ENCODE peak calls at places on chromosomes 7 and 10, in seven cellular contexts. F is GM12865; Z is activated CD4-positive, CD25-positive, alpha-beta regulatory T cell; D is left ventricle myocardium superior; Q is cerebellar cortex; H is WTC11; N is IMR-90. V is an unnamed sample.

GRCh38 chr10:101226506-101226887 is 2.8 kb downstream of the LBX1 start:
- DNase-seq in Q (no peak), F (peak; percentile 30), D (no peak), Z (no peak), N (no peak), H (no peak), V (no peak)

GRCh38 chr10:4069491-4069890 is 284.5 kb upstream of the KLF6 start:
- DNase-seq in D (no peak), F (no peak), H (no peak), N (peak; percentile 66), Z (no peak), Q (no peak), V (peak; percentile 51)

GRCh38 chr10:30098624-30099023 is 39.2 kb upstream of the JCAD start:
- DNase-seq in F (no peak), Q (no peak), D (no peak), Z (no peak), N (peak; percentile 92), H (no peak), V (peak; percentile 92)

GRCh38 chr7:16587785-16588184 is 57.8 kb downstream of the ANKMY2 start:
- DNase-seq in N (no peak), H (no peak), D (no peak), Q (peak; percentile 72), Z (no peak), F (no peak), V (no peak)

GRCh38 chr10:101495324-101495925 is 92.6 kb downstream of the POLL start:
- DNase-seq in H (no peak), D (no peak), Q (peak; percentile 60), F (peak; percentile 17), N (peak; percentile 3), Z (no peak), V (peak; percentile 6)

GRCh38 chr7:111803015-111803758 is 240.9 kb upstream of the IMMP2L start:
- DNase-seq in H (no peak), Q (no peak), N (peak; percentile 32), Z (no peak), F (no peak), D (no peak), V (peak; percentile 43)

GRCh38 chr7:34497153-34497777 is 160.8 kb upstream of the NPSR1 start:
- DNase-seq in D (no peak), F (no peak), Z (no peak), H (peak; percentile 29), Q (no peak), N (no peak), V (no peak)

GRCh38 chr10:120946497-120946896 is 95.3 kb downstream of the WDR11 start:
- DNase-seq in F (no peak), D (no peak), N (no peak), Q (no peak), Z (no peak), H (no peak), V (no peak)

GRCh38 chr7:91355680-91356435 is 91.6 kb downstream of the FZD1 start:
- DNase-seq in H (no peak), N (no peak), Q (no peak), D (no peak), F (no peak), Z (no peak), V (no peak)

GRCh38 chr7:2172311-2173183 is 60.2 kb downstream of the MAD1L1 start:
- DNase-seq in F (no peak), N (peak; percentile 97), H (no peak), Q (no peak), D (no peak), Z (no peak), V (peak; percentile 85)

GRCh38 chr7:150428671-150429451 is 21.6 kb upstream of the GIMAP8 start:
- DNase-seq in N (peak; percentile 92), Q (no peak), D (no peak), H (no peak), F (peak; percentile 69), Z (no peak), V (peak; percentile 67)

GRCh38 chr7:151251926-151252835 is 3.7 kb upstream of the SMARCD3 start:
- DNase-seq in D (peak; percentile 90), F (no peak), Q (peak; percentile 67), Z (no peak), H (peak; percentile 62), N (peak; percentile 69), V (peak; percentile 58)

GRCh38 chr10:109689785-109690184 is 233.5 kb downstream of the XPNPEP1 start:
- DNase-seq in F (no peak), Q (no peak), Z (no peak), N (no peak), H (no peak), D (no peak), V (no peak)

GRCh38 chr10:76643465-76643864 is 994.1 kb downstream of the KCNMA1 start:
- DNase-seq in H (no peak), D (peak; percentile 41), Z (no peak), Q (no peak), N (no peak), F (no peak), V (no peak)

GRCh38 chr10:116973946-116974345 is 31.0 kb downstream of the SHTN1 start:
- DNase-seq in N (no peak), D (no peak), Z (no peak), Q (no peak), F (no peak), H (no peak), V (no peak)

GRCh38 chr7:137209151-137209822 is 134.2 kb downstream of the PTN start:
- DNase-seq in H (no peak), Z (no peak), N (peak; percentile 25), F (no peak), D (no peak), Q (no peak), V (no peak)